ENCODE peak calls at places on chromosome 11, in six cellular contexts. I is HTR-8/SVneo; V is LoVo; Z is CD4-positive, CD25-positive, alpha-beta regulatory T cell; F is stimulated activated effector memory CD8-positive, alpha-beta T cell treated with anti-CD3 and anti-CD28 coated beads, Interleukin-12 subunit alpha, Interleukin-12 subunit beta, amount 100 ng/mL, for 72 hours; O is NCI-H460. Q is an unnamed sample.

GRCh38 chr11:97683733-97684132 is 1293.9 kb downstream of the JRKL start:
- DNase-seq in I (no peak), V (peak), Z (no peak), F (no peak), O (no peak), Q (no peak)

GRCh38 chr11:1350086-1350725 is 39.5 kb upstream of the BRSK2 start:
- DNase-seq in I (no peak), V (no peak), Z (no peak), F (no peak), O (no peak), Q (no peak)

GRCh38 chr11:65576867-65577755 is 1.3 kb downstream of the EHBP1L1 start:
- DNase-seq in I (peak), V (peak), Z (no peak), F (no peak), O (peak), Q (peak)

GRCh38 chr11:77407613-77408012 is 66.3 kb downstream of the PAK1 start:
- DNase-seq in I (peak), V (peak), Z (no peak), F (no peak), O (no peak), Q (peak)

GRCh38 chr11:34427171-34427805 is 11.4 kb upstream of the CAT start:
- DNase-seq in I (peak), V (peak), Z (no peak), F (no peak), O (peak), Q (peak)

GRCh38 chr11:58905141-58905715 is 34.1 kb upstream of the GLYATL1 start:
- DNase-seq in I (peak), V (no peak), Z (no peak), F (no peak), O (no peak), Q (no peak)

GRCh38 chr11:132848336-132848735 is 684.0 kb downstream of the OPCML start:
- DNase-seq in I (no peak), V (no peak), Z (no peak), F (no peak), O (no peak), Q (no peak)

GRCh38 chr11:2533642-2534115 is 88.9 kb downstream of the KCNQ1 start:
- DNase-seq in I (peak), V (peak), Z (no peak), F (no peak), O (no peak), Q (no peak)

GRCh38 chr11:112297248-112297866 is 36.7 kb upstream of the PLET1 start:
- DNase-seq in I (no peak), V (no peak), Z (peak), F (no peak), O (no peak), Q (no peak)

GRCh38 chr11:64119748-64120147 is 46.2 kb downstream of the MACROD1 start:
- DNase-seq in I (no peak), V (no peak), Z (no peak), F (no peak), O (no peak), Q (no peak)

GRCh38 chr11:95301497-95301896 is 70.5 kb upstream of the SESN3 start:
- DNase-seq in I (no peak), V (no peak), Z (no peak), F (no peak), O (no peak), Q (no peak)

GRCh38 chr11:2574043-2574552 is 125.7 kb downstream of the KCNQ1OT1 start:
- DNase-seq in I (no peak), V (no peak), Z (no peak), F (no peak), O (no peak), Q (no peak)

GRCh38 chr11:12198261-12198925 is 88.0 kb downstream of the MICAL2 start:
- DNase-seq in I (no peak), V (no peak), Z (peak), F (no peak), O (no peak), Q (no peak)

Q was measured in COLO829.